ENCODE peak calls at places on chromosomes 5 and 9, in four cellular contexts. V, D, P and O are unnamed samples.

GRCh38 chr5:123454236-123454911 is 31.2 kb upstream of the CEP120 start:
- DNase-seq in P (no peak), V (no peak), D (no peak), O (no peak)

GRCh38 chr5:91477408-91477807 is 94.3 kb upstream of the ARRDC3 start:
- DNase-seq in D (no peak), P (no peak), V (no peak), O (no peak)

GRCh38 chr9:110443878-110444245 is 106.2 kb upstream of the TXNDC8 start:
- DNase-seq in P (no peak), D (no peak), V (no peak), O (no peak)

GRCh38 chr9:71465392-71465791 is 302.9 kb downstream of the CEMIP2 start:
- DNase-seq in P (no peak), D (no peak), V (no peak), O (peak)

GRCh38 chr5:33321026-33321425 is 119.7 kb upstream of the TARS1 start:
- DNase-seq in P (no peak), D (peak), V (no peak), O (no peak)

GRCh38 chr5:158966691-158967090 is 133.0 kb downstream of the EBF1 start:
- DNase-seq in V (no peak), P (no peak), D (no peak), O (no peak)

GRCh38 chr5:73793911-73794310 is 167.9 kb downstream of the ARHGEF28 start:
- DNase-seq in D (no peak), P (no peak), V (no peak), O (no peak)

GRCh38 chr5:34857894-34858293 is 18.9 kb downstream of the TTC23L start:
- DNase-seq in P (no peak), D (no peak), V (no peak), O (no peak)

GRCh38 chr5:107090471-107090870 is 580.3 kb downstream of the EFNA5 start:
- DNase-seq in D (no peak), V (no peak), P (peak), O (no peak)

GRCh38 chr5:142611154-142611553 is 74.7 kb downstream of the FGF1 start:
- DNase-seq in P (no peak), D (peak), V (peak), O (peak)

GRCh38 chr5:36949593-36949992 is 73.0 kb downstream of the NIPBL start:
- DNase-seq in V (no peak), P (no peak), D (no peak), O (no peak)

GRCh38 chr5:150618188-150618587 is 22.3 kb upstream of the SYNPO start:
- DNase-seq in P (no peak), V (no peak), D (no peak), O (no peak)

GRCh38 chr5:141881886-141882285 is 3.7 kb upstream of the PCDH1 start:
- DNase-seq in D (no peak), P (no peak), V (no peak), O (no peak)

GRCh38 chr5:85278193-85278592 is 893.5 kb upstream of the EDIL3 start:
- DNase-seq in V (no peak), D (no peak), P (no peak), O (no peak)

GRCh38 chr9:118222375-118222774 is 518.2 kb downstream of the TLR4 start:
- DNase-seq in P (no peak), V (no peak), D (peak), O (no peak)

GRCh38 chr9:73149371-73150067 is 2.1 kb upstream of the ANXA1 start:
- DNase-seq in D (no peak), V (no peak), P (peak), O (no peak)

GRCh38 chr9:99162759-99163364 is 57.9 kb downstream of the TGFBR1 start:
- DNase-seq in D (no peak), V (no peak), P (peak), O (no peak)

GRCh38 chr9:13160051-13160450 is 119.4 kb downstream of the MPDZ start:
- DNase-seq in V (no peak), P (no peak), D (no peak), O (no peak)

GRCh38 chr9:114908796-114909448 is 21.5 kb downstream of the TNFSF8 start:
- DNase-seq in D (no peak), V (no peak), P (no peak), O (no peak)

GRCh38 chr5:168300377-168301182 is 9.1 kb downstream of the WWC1 start:
- DNase-seq in P (no peak), D (no peak), V (no peak), O (no peak)